ENCODE peak calls at places on chromosomes 1 and 21, in five cellular contexts. One of them, this sample, is unnamed.
A peak's percentile ranks its signal among the peaks of the same experiment; 100 is the strongest.

GRCh38 chr1:33624991-33625870 is 152.8 kb downstream of the ZSCAN20 start:
- DNase-seq in endothelial cell: no peak
- DNase-seq in kidney epithelial cell: no peak
- DNase-seq in Calu3: no peak
- DNase-seq in AG09309: no peak
- DNase-seq in this sample: no peak

GRCh38 chr21:27476696-27477095 is 509.8 kb upstream of the ADAMTS5 start:
- DNase-seq in endothelial cell: no peak
- DNase-seq in kidney epithelial cell: peak; percentile 2
- DNase-seq in Calu3: no peak
- DNase-seq in AG09309: peak; percentile 43
- DNase-seq in this sample: no peak

GRCh38 chr1:229231754-229232119 is 39.2 kb upstream of the RAB4A start:
- DNase-seq in endothelial cell: no peak
- DNase-seq in kidney epithelial cell: no peak
- DNase-seq in Calu3: peak; percentile 28
- DNase-seq in AG09309: no peak
- DNase-seq in this sample: no peak

GRCh38 chr1:239989990-239990389 is 101.7 kb upstream of the FMN2 start:
- DNase-seq in endothelial cell: no peak
- DNase-seq in kidney epithelial cell: no peak
- DNase-seq in Calu3: no peak
- DNase-seq in AG09309: no peak
- DNase-seq in this sample: no peak

GRCh38 chr1:215059947-215060346 is 22.6 kb upstream of the KCNK2 start:
- DNase-seq in endothelial cell: no peak
- DNase-seq in kidney epithelial cell: no peak
- DNase-seq in Calu3: no peak
- DNase-seq in AG09309: no peak
- DNase-seq in this sample: no peak

GRCh38 chr1:65265296-65266271 is 43.8 kb upstream of the DNAJC6 start:
- DNase-seq in endothelial cell: peak; percentile 58
- DNase-seq in kidney epithelial cell: no peak
- DNase-seq in Calu3: peak; percentile 67
- DNase-seq in AG09309: no peak
- DNase-seq in this sample: no peak

GRCh38 chr1:67441183-67441582 is 11.0 kb upstream of the SERBP1 start:
- DNase-seq in endothelial cell: no peak
- DNase-seq in kidney epithelial cell: peak; percentile 14
- DNase-seq in Calu3: peak; percentile 32
- DNase-seq in AG09309: no peak
- DNase-seq in this sample: no peak

GRCh38 chr1:116460261-116460660 is 87.2 kb downstream of the ATP1A1 start:
- DNase-seq in endothelial cell: no peak
- DNase-seq in kidney epithelial cell: no peak
- DNase-seq in Calu3: no peak
- DNase-seq in AG09309: no peak
- DNase-seq in this sample: no peak

GRCh38 chr1:44314401-44314800 is 40.7 kb downstream of the ERI3 start:
- DNase-seq in endothelial cell: no peak
- DNase-seq in kidney epithelial cell: no peak
- DNase-seq in Calu3: no peak
- DNase-seq in AG09309: no peak
- DNase-seq in this sample: no peak

GRCh38 chr21:37677006-37677405 is 239.3 kb downstream of the KCNJ6 start:
- DNase-seq in endothelial cell: no peak
- DNase-seq in kidney epithelial cell: no peak
- DNase-seq in Calu3: no peak
- DNase-seq in AG09309: no peak
- DNase-seq in this sample: no peak

GRCh38 chr1:153932593-153933131 is 9.9 kb upstream of the GATAD2B start:
- DNase-seq in endothelial cell: no peak
- DNase-seq in kidney epithelial cell: no peak
- DNase-seq in Calu3: no peak
- DNase-seq in AG09309: no peak
- DNase-seq in this sample: no peak

GRCh38 chr1:53349369-53349705 is 21.5 kb upstream of the LRP8 start:
- DNase-seq in endothelial cell: no peak
- DNase-seq in kidney epithelial cell: no peak
- DNase-seq in Calu3: no peak
- DNase-seq in AG09309: no peak
- DNase-seq in this sample: no peak

GRCh38 chr1:51313961-51314777 is 16.2 kb downstream of the TTC39A start:
- DNase-seq in endothelial cell: no peak
- DNase-seq in kidney epithelial cell: peak; percentile 82
- DNase-seq in Calu3: peak; percentile 40
- DNase-seq in AG09309: peak; percentile 64
- DNase-seq in this sample: peak; percentile 59

GRCh38 chr1:202264300-202265075 is 70.9 kb downstream of the LGR6 start:
- DNase-seq in endothelial cell: no peak
- DNase-seq in kidney epithelial cell: no peak
- DNase-seq in Calu3: no peak
- DNase-seq in AG09309: no peak
- DNase-seq in this sample: no peak

GRCh38 chr1:204647114-204647804 is 38.3 kb downstream of the LRRN2 start:
- DNase-seq in endothelial cell: peak; percentile 66
- DNase-seq in kidney epithelial cell: peak; percentile 52
- DNase-seq in Calu3: peak; percentile 76
- DNase-seq in AG09309: no peak
- DNase-seq in this sample: peak; percentile 2

GRCh38 chr1:29310616-29311180 is 74.4 kb downstream of the PTPRU start:
- DNase-seq in endothelial cell: no peak
- DNase-seq in kidney epithelial cell: no peak
- DNase-seq in Calu3: no peak
- DNase-seq in AG09309: no peak
- DNase-seq in this sample: no peak

GRCh38 chr1:79667848-79668696 is 661.5 kb upstream of the ADGRL4 start:
- DNase-seq in endothelial cell: no peak
- DNase-seq in kidney epithelial cell: no peak
- DNase-seq in Calu3: no peak
- DNase-seq in AG09309: no peak
- DNase-seq in this sample: no peak

GRCh38 chr1:223031690-223032601 is 111.1 kb downstream of the TLR5 start:
- DNase-seq in endothelial cell: no peak
- DNase-seq in kidney epithelial cell: no peak
- DNase-seq in Calu3: no peak
- DNase-seq in AG09309: peak; percentile 59
- DNase-seq in this sample: peak; percentile 39

GRCh38 chr1:30927448-30927847 is 18.9 kb upstream of the SDC3 start:
- DNase-seq in endothelial cell: no peak
- DNase-seq in kidney epithelial cell: no peak
- DNase-seq in Calu3: no peak
- DNase-seq in AG09309: no peak
- DNase-seq in this sample: no peak

GRCh38 chr1:111602302-111602701 is 17.3 kb upstream of the RAP1A start:
- DNase-seq in endothelial cell: no peak
- DNase-seq in kidney epithelial cell: no peak
- DNase-seq in Calu3: no peak
- DNase-seq in AG09309: no peak
- DNase-seq in this sample: no peak

GRCh38 chr1:154222518-154222917 is 1.8 kb downstream of the UBAP2L start:
- DNase-seq in endothelial cell: no peak
- DNase-seq in kidney epithelial cell: no peak
- DNase-seq in Calu3: no peak
- DNase-seq in AG09309: no peak
- DNase-seq in this sample: no peak

GRCh38 chr1:78061825-78062523 is 16.2 kb downstream of the GIPC2 start:
- DNase-seq in endothelial cell: no peak
- DNase-seq in kidney epithelial cell: no peak
- DNase-seq in Calu3: no peak
- DNase-seq in AG09309: peak; percentile 90
- DNase-seq in this sample: peak; percentile 97

GRCh38 chr1:179785025-179785424 is 41.9 kb downstream of the FAM163A start:
- DNase-seq in endothelial cell: no peak
- DNase-seq in kidney epithelial cell: peak; percentile 21
- DNase-seq in Calu3: no peak
- DNase-seq in AG09309: no peak
- DNase-seq in this sample: no peak

GRCh38 chr1:184910596-184910995 is 63.7 kb downstream of the NIBAN1 start:
- DNase-seq in endothelial cell: no peak
- DNase-seq in kidney epithelial cell: no peak
- DNase-seq in Calu3: no peak
- DNase-seq in AG09309: peak; percentile 70
- DNase-seq in this sample: no peak

GRCh38 chr1:223011230-223011856 is 131.7 kb downstream of the TLR5 start:
- DNase-seq in endothelial cell: no peak
- DNase-seq in kidney epithelial cell: no peak
- DNase-seq in Calu3: no peak
- DNase-seq in AG09309: no peak
- DNase-seq in this sample: no peak

GRCh38 chr1:89213347-89213746 is 14.6 kb upstream of the GBP4 start:
- DNase-seq in endothelial cell: no peak
- DNase-seq in kidney epithelial cell: no peak
- DNase-seq in Calu3: no peak
- DNase-seq in AG09309: no peak
- DNase-seq in this sample: no peak

GRCh38 chr1:25520446-25521061 is 22.9 kb upstream of the LDLRAP1 start:
- DNase-seq in endothelial cell: peak; percentile 61
- DNase-seq in kidney epithelial cell: no peak
- DNase-seq in Calu3: peak; percentile 53
- DNase-seq in AG09309: no peak
- DNase-seq in this sample: no peak

GRCh38 chr1:94019327-94019726 is 101.6 kb downstream of the ABCA4 start:
- DNase-seq in endothelial cell: no peak
- DNase-seq in kidney epithelial cell: no peak
- DNase-seq in Calu3: no peak
- DNase-seq in AG09309: no peak
- DNase-seq in this sample: no peak

GRCh38 chr1:244603498-244603897 is 49.4 kb upstream of the DESI2 start:
- DNase-seq in endothelial cell: no peak
- DNase-seq in kidney epithelial cell: no peak
- DNase-seq in Calu3: peak; percentile 12
- DNase-seq in AG09309: peak; percentile 8
- DNase-seq in this sample: no peak

GRCh38 chr1:243597383-243597782 is 252.7 kb downstream of the AKT3 start:
- DNase-seq in endothelial cell: no peak
- DNase-seq in kidney epithelial cell: no peak
- DNase-seq in Calu3: no peak
- DNase-seq in AG09309: no peak
- DNase-seq in this sample: no peak

DNA sequence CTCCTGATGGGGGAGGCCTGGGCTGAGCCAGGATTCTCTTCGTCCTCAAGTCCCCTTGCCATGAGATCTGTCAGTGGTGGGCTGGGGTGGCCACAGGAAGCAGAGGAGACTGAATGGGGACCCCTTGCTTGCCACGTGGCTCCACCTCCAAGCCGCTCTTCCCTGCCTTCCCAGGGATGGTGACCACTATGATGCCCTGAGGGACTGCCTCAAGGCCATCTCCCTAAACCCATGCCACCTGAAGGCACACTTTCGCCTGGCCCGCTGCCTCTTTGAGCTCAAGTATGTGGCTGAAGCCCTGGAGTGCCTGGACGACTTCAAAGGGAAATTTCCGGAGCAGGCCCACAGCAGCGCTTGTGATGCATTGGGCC is 20.9 kb upstream of the TMEM222 start:
- DNase-seq in endothelial cell: no peak
- DNase-seq in kidney epithelial cell: no peak
- DNase-seq in Calu3: no peak
- DNase-seq in AG09309: no peak
- DNase-seq in this sample: no peak
- TF ChIP-seq CTCF in endothelial cell: peak; percentile 47
- TF ChIP-seq CTCF in kidney epithelial cell: no peak
- TF ChIP-seq CTCF in Calu3: no peak
- TF ChIP-seq CTCF in AG09309: no peak
- TF ChIP-seq CTCF in this sample: no peak

GRCh38 chr1:196933531-196934189 is 9.9 kb upstream of the CFHR2 start:
- DNase-seq in endothelial cell: no peak
- DNase-seq in kidney epithelial cell: no peak
- DNase-seq in Calu3: no peak
- DNase-seq in AG09309: no peak
- DNase-seq in this sample: no peak
- TF ChIP-seq CTCF in endothelial cell: no peak
- TF ChIP-seq CTCF in kidney epithelial cell: no peak
- TF ChIP-seq CTCF in Calu3: no peak
- TF ChIP-seq CTCF in AG09309: no peak
- TF ChIP-seq CTCF in this sample: no peak

GRCh38 chr1:168381850-168382249 is 101.2 kb downstream of the TBX19 start:
- DNase-seq in endothelial cell: no peak
- DNase-seq in kidney epithelial cell: no peak
- DNase-seq in Calu3: no peak
- DNase-seq in AG09309: no peak
- DNase-seq in this sample: no peak
- TF ChIP-seq CTCF in endothelial cell: no peak
- TF ChIP-seq CTCF in kidney epithelial cell: no peak
- TF ChIP-seq CTCF in Calu3: peak; percentile 19
- TF ChIP-seq CTCF in AG09309: no peak
- TF ChIP-seq CTCF in this sample: no peak

DNA sequence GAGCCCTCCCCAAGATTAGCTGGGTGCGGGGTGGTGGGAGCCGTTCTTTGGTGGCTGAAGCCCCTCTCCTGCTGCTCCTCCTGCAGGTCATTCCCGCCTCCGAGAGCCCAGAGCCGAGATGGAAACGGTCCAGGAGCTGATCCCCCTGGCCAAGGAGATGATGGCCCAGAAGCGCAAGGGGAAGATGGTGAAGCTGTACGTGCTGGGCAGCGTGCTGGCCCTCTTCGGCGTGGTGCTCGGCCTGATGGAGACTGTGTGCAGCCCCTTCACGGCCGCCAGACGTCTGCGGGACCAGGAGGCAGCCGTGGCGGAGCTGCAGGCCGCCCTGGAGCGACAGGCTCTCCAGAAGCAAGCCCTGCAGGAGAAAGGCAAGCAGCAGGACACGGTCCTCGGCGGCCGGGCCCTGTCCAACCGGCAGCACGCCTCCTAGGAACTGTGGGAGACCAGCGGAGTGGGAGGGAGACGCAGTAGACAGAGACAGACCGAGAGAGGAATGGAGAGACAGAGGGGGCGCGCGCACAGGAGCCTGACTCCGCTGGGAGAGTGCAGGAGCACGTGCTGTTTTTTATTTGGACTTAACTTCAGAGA is 449 bp downstream of the G0S2 start:
- DNase-seq in endothelial cell: peak; percentile 35
- DNase-seq in kidney epithelial cell: no peak
- DNase-seq in Calu3: peak; percentile 26
- DNase-seq in AG09309: no peak
- DNase-seq in this sample: no peak
- TF ChIP-seq CTCF in endothelial cell: no peak
- TF ChIP-seq CTCF in kidney epithelial cell: no peak
- TF ChIP-seq CTCF in Calu3: no peak
- TF ChIP-seq CTCF in AG09309: no peak
- TF ChIP-seq CTCF in this sample: no peak

DNA sequence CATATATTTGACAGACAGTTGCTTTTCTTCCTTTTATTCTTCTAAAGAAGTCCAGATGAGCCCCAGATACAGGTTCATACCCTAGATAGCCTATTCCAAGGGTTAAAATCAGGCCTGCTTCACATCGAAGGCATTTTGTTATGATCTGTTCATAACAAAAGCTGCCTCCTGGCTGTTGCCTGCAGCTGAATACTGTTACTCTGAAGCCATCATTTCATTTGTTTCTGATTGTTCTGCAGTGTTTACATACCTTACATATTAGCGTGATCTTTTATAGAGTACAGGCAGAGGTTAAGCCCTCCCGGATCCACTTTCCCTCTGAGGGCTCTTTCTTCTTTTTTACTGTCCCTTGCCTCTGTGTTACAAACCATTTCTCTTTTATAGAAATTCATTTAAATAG is 219.0 kb upstream of the HOOK1 start:
- DNase-seq in endothelial cell: no peak
- DNase-seq in kidney epithelial cell: no peak
- DNase-seq in Calu3: no peak
- DNase-seq in AG09309: peak; percentile 52
- DNase-seq in this sample: peak; percentile 73
- TF ChIP-seq CTCF in endothelial cell: no peak
- TF ChIP-seq CTCF in kidney epithelial cell: no peak
- TF ChIP-seq CTCF in Calu3: no peak
- TF ChIP-seq CTCF in AG09309: peak; percentile 29
- TF ChIP-seq CTCF in this sample: peak; percentile 41

GRCh38 chr1:203534012-203534411 is 40.1 kb downstream of the OPTC start:
- DNase-seq in endothelial cell: no peak
- DNase-seq in kidney epithelial cell: no peak
- DNase-seq in Calu3: no peak
- DNase-seq in AG09309: no peak
- DNase-seq in this sample: no peak
- TF ChIP-seq CTCF in endothelial cell: no peak
- TF ChIP-seq CTCF in kidney epithelial cell: no peak
- TF ChIP-seq CTCF in Calu3: no peak
- TF ChIP-seq CTCF in AG09309: no peak
- TF ChIP-seq CTCF in this sample: no peak

This sample was measured in BJ.